ENCODE peak calls at places on chromosome 17, in nine cellular contexts. F, Y, L, A, O, V, C, D and Q are unnamed samples.
A peak's percentile ranks its signal among the peaks of the same experiment; 100 is the strongest.

GRCh38 chr17:27627514-27627913 is 3.5 kb upstream of the LGALS9 start:
- DNase-seq in F (no peak), Y (no peak), L (no peak), A (no peak), O (no peak), V (no peak), C (no peak), D (no peak), Q (no peak)

GRCh38 chr17:40349477-40350409 is 14.8 kb downstream of the GJD3 start:
- DNase-seq in F (peak; percentile 98), Y (peak; percentile 63), L (peak; percentile 76), A (no peak), O (peak; percentile 44), V (no peak), C (peak; percentile 38), D (peak; percentile 44), Q (no peak)

GRCh38 chr17:27381007-27381501 is 75.2 kb upstream of the KSR1 start:
- DNase-seq in F (no peak), Y (peak; percentile 65), L (no peak), A (peak; percentile 94), O (peak; percentile 52), V (peak; percentile 95), C (peak; percentile 20), D (peak; percentile 74), Q (no peak)

GRCh38 chr17:14124854-14125253 is 55.5 kb downstream of the COX10 start:
- DNase-seq in F (no peak), Y (no peak), L (no peak), A (no peak), O (no peak), V (no peak), C (no peak), D (no peak), Q (no peak)

GRCh38 chr17:56608941-56609340 is 15.4 kb downstream of the NOG start:
- DNase-seq in F (no peak), Y (no peak), L (no peak), A (no peak), O (no peak), V (no peak), C (no peak), D (no peak), Q (no peak)

GRCh38 chr17:37191219-37191618 is 184.6 kb upstream of the C17orf78 start:
- DNase-seq in F (no peak), Y (peak; percentile 20), L (no peak), A (no peak), O (no peak), V (no peak), C (peak; percentile 75), D (no peak), Q (no peak)

GRCh38 chr17:62163847-62164246 is 98.8 kb upstream of the MED13 start:
- DNase-seq in F (peak; percentile 26), Y (no peak), L (no peak), A (no peak), O (no peak), V (no peak), C (no peak), D (no peak), Q (no peak)

GRCh38 chr17:15981208-15981607 is 18.3 kb downstream of the ZSWIM7 start:
- DNase-seq in F (peak; percentile 50), Y (no peak), L (no peak), A (no peak), O (no peak), V (no peak), C (no peak), D (no peak), Q (no peak)

GRCh38 chr17:7856840-7857723 is at the start of gene NAA38:
- DNase-seq in F (peak; percentile 98), Y (peak; percentile 99), L (peak; percentile 98), A (peak; percentile 96), O (peak; percentile 98), V (peak; percentile 100), C (peak; percentile 100), D (peak; percentile 96), Q (peak; percentile 95)
- TF ChIP-seq CTCF in F (peak; percentile 64), Y (peak; percentile 37), L (no peak), A (no peak), O (peak; percentile 16), V (peak; percentile 45), C (peak; percentile 51), D (peak; percentile 43), Q (peak; percentile 42)

GRCh38 chr17:8405499-8406016 is 7.9 kb upstream of the RNF222 start:
- DNase-seq in F (no peak), Y (no peak), L (no peak), A (no peak), O (no peak), V (no peak), C (no peak), D (no peak), Q (no peak)

GRCh38 chr17:8406174-8406573 is 8.5 kb upstream of the RNF222 start:
- DNase-seq in F (no peak), Y (no peak), L (no peak), A (no peak), O (no peak), V (no peak), C (no peak), D (no peak), Q (no peak)

GRCh38 chr17:8401107-8401506 is 3.5 kb upstream of the RNF222 start:
- DNase-seq in F (no peak), Y (no peak), L (no peak), A (no peak), O (no peak), V (no peak), C (no peak), D (no peak), Q (no peak)

GRCh38 chr17:8398980-8399379 is 1.4 kb upstream of the RNF222 start:
- DNase-seq in F (no peak), Y (no peak), L (peak; percentile 34), A (no peak), O (no peak), V (no peak), C (no peak), D (no peak), Q (no peak)

DNA sequence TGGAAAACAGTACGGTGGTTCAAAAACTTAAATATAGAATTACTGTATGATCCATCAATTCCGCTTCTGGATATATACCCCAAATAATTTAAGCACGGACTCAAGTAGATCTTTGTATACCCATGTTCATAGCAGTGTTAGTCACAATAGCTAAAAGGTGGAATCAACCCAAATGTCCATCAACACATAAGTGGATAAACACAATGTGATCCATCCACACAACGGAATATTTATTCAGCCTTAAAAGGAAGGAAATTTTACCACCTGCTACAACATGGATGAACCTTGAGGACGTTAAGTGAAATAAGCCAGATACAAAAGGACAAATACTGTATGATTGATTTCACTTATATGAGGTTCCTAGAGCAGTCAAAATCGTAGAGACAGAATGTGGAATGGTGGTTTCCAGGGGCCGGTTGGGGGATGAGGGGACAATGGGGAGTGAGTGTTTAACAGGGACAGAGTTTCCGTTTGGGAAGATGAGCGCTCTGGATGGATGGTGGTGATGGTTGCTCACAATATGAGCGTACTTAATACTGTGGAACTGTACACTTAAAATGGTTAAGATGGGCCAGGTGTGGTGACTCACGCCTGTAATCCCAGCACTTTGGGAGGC is 5.4 kb upstream of the RNF222 start:
- DNase-seq in F (no peak), Y (no peak), L (peak; percentile 53), A (no peak), O (no peak), V (no peak), C (no peak), D (no peak), Q (no peak)
- H3K36me3 ChIP-seq in F (no peaks in the 10 kb centered on the region), Y (no peaks in the 10 kb centered on the region), L (no peaks in the 10 kb centered on the region), A (no peaks in the 10 kb centered on the region), O (no peaks in the 10 kb centered on the region), V (no peaks in the 10 kb centered on the region), C (no peaks in the 10 kb centered on the region), D (no peaks in the 10 kb centered on the region), Q (no peaks in the 10 kb centered on the region)

GRCh38 chr17:73705594-73705993 is 61.3 kb upstream of the SDK2 start:
- DNase-seq in F (peak; percentile 25), Y (peak; percentile 43), L (no peak), A (no peak), O (peak; percentile 55), V (no peak), C (peak; percentile 1), D (peak; percentile 20), Q (no peak)

GRCh38 chr17:73706428-73706827 is 62.2 kb upstream of the SDK2 start:
- DNase-seq in F (no peak), Y (no peak), L (no peak), A (no peak), O (no peak), V (no peak), C (no peak), D (no peak), Q (no peak)

GRCh38 chr17:73707358-73707757 is 63.1 kb upstream of the SDK2 start:
- DNase-seq in F (no peak), Y (no peak), L (no peak), A (no peak), O (no peak), V (no peak), C (no peak), D (no peak), Q (no peak)

GRCh38 chr17:73703917-73704316 is 59.7 kb upstream of the SDK2 start:
- DNase-seq in F (no peak), Y (no peak), L (no peak), A (no peak), O (no peak), V (no peak), C (no peak), D (no peak), Q (no peak)

DNA sequence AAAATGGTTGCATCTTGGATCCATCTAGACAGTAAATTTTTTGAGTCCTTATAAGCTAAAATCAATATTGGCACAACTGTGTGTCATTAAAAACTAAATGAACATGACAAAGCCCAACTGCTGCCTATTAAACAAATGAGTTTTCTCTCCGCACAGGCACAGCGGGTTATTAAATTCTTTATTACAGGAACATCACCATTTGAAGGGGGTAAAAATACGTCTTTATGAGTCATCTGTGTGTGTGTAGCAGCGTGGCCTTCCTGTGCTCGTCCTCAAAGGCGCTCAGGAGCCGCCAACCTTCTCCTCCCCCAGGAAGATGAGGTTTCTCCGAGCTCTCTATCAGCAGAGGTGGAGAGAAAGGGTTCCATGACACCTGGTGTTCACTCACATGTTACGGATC is 62.6 kb upstream of the SDK2 start:
- DNase-seq in F (no peak), Y (no peak), L (no peak), A (no peak), O (no peak), V (no peak), C (no peak), D (no peak), Q (no peak)
- H3K27me3 ChIP-seq in F (no peaks in the 10 kb centered on the region), Y (peaks cover 11% of the 10 kb centered on the region), L (no peaks in the 10 kb centered on the region), A (no peaks in the 10 kb centered on the region), O (peaks cover 39% of the 10 kb centered on the region), V (no peaks in the 10 kb centered on the region), C (no peaks in the 10 kb centered on the region), D (peaks cover 4% of the 10 kb centered on the region), Q (peaks cover 11% of the 10 kb centered on the region)

GRCh38 chr17:75115545-75115944 is 5.8 kb downstream of the ARMC7 start:
- DNase-seq in F (no peak), Y (no peak), L (no peak), A (no peak), O (no peak), V (no peak), C (no peak), D (no peak), Q (no peak)

GRCh38 chr17:75110307-75110937 is 653 bp downstream of the ARMC7 start:
- DNase-seq in F (no peak), Y (no peak), L (no peak), A (no peak), O (no peak), V (peak; percentile 69), C (no peak), D (no peak), Q (no peak)

GRCh38 chr17:75111777-75112176 is 2.0 kb downstream of the ARMC7 start:
- DNase-seq in F (no peak), Y (no peak), L (no peak), A (no peak), O (no peak), V (no peak), C (no peak), D (no peak), Q (no peak)

GRCh38 chr17:75116681-75117080 is 6.9 kb downstream of the ARMC7 start:
- DNase-seq in F (no peak), Y (no peak), L (no peak), A (no peak), O (no peak), V (no peak), C (no peak), D (no peak), Q (no peak)

DNA sequence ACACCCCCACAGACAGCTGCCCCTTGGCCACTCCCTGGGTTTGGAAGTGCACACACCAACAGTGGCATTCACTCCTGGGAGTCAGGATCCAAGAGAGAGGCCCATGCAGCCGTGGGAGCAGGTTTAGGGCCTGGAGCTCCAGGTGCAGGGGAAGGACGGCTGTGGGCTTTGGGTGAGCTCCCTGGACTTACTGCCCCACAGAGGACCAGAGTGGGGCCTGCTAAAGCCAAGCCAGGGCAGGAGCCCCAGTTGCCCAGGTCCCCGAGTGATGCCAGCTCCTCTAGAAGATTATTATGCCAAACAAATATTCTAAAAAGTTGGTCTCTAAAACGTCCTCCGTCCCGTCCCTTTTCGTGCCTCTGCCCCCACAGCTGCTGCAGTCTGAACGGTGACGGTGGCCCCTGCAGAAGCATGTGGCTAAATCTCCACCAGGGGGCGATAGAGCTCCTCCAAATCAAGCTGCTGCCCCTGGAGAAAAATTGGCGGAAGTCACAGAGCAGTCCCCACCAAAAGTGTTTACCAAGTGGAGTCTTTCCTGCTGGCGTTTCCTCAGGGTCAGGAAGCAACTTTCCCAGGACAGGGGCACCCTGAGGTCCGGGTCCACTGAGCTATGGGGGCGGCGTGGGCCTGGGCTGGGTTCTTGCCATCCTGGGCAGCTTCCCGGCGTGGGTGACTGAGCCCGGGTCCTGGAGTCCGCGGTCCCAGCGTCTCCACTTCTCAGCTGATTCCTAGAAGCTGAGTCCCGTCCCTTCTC is 4.2 kb downstream of the ARMC7 start:
- DNase-seq in F (peak; percentile 74), Y (peak; percentile 94), L (peak; percentile 97), A (peak; percentile 87), O (peak; percentile 89), V (peak; percentile 96), C (peak; percentile 89), D (peak; percentile 86), Q (peak; percentile 98)
- TF ChIP-seq CTCF in F (peak; percentile 84), Y (peak; percentile 94), L (peak; percentile 89), A (peak; percentile 92), O (peak; percentile 88), V (peak; percentile 93), C (peak; percentile 95), D (peak; percentile 97), Q (peak; percentile 92)